ENCODE peak calls at places on chromosomes 11 and 22, in ten cellular contexts. O is AG09309, C is glutamatergic neuron, Z is B cell, E is astrocyte of the cerebellum, W is GM12865, L is epithelial cell of proximal tubule, U is astrocyte, A is breast epithelium, Q is esophagus squamous epithelium. P is an unnamed sample.

GRCh38 chr11:48354677-48355076 is 11.6 kb downstream of the OR4C5 start:
- DNase-seq in O (no peak), C (no peak), Z (no peak), E (no peak), W (no peak), L (no peak), U (no peak), A (no peak), Q (no peak), P (no peak)

GRCh38 chr11:36091256-36091811 is 147.5 kb downstream of the LDLRAD3 start:
- DNase-seq in O (peak), C (no peak), Z (no peak), E (peak), W (no peak), L (no peak), U (peak), A (no peak), Q (no peak), P (no peak)

GRCh38 chr11:100676901-100677300 is 10.2 kb upstream of the ARHGAP42 start:
- DNase-seq in O (no peak), C (no peak), Z (no peak), E (no peak), W (no peak), L (no peak), U (no peak), A (no peak), Q (no peak), P (no peak)

GRCh38 chr22:36052505-36052941 is 23.9 kb upstream of the RBFOX2 start:
- DNase-seq in O (no peak), C (no peak), Z (no peak), E (no peak), W (peak), L (no peak), U (peak), A (no peak), Q (no peak), P (peak)

GRCh38 chr22:32473388-32473952 is 1.1 kb upstream of the FBXO7 start:
- DNase-seq in O (peak), C (peak), Z (peak), E (peak), W (peak), L (no peak), U (peak), A (no peak), Q (no peak), P (peak)

GRCh38 chr11:76806131-76806530 is 23.0 kb downstream of the TSKU start:
- DNase-seq in O (no peak), C (no peak), Z (no peak), E (no peak), W (no peak), L (no peak), U (no peak), A (no peak), Q (no peak), P (no peak)

GRCh38 chr22:20999350-21000214 is 2.3 kb downstream of the THAP7 start:
- DNase-seq in O (no peak), C (no peak), Z (no peak), E (no peak), W (no peak), L (no peak), U (no peak), A (no peak), Q (no peak), P (no peak)

GRCh38 chr11:70500076-70500847 is 101.9 kb downstream of the CTTN start:
- DNase-seq in O (no peak), C (no peak), Z (no peak), E (no peak), W (no peak), L (no peak), U (no peak), A (no peak), Q (no peak), P (no peak)

GRCh38 chr11:62830904-62831519 is 839 bp downstream of the STX5 start:
- DNase-seq in O (no peak), C (no peak), Z (no peak), E (no peak), W (peak), L (no peak), U (peak), A (no peak), Q (no peak), P (peak)

GRCh38 chr11:46330154-46330886 is 16.9 kb upstream of the DGKZ start:
- DNase-seq in O (no peak), C (peak), Z (no peak), E (no peak), W (no peak), L (no peak), U (no peak), A (no peak), Q (no peak), P (no peak)

GRCh38 chr11:107040447-107041444 is 22.5 kb upstream of the GUCY1A2 start:
- DNase-seq in O (peak), C (no peak), Z (no peak), E (peak), W (peak), L (no peak), U (peak), A (no peak), Q (no peak), P (no peak)

GRCh38 chr22:49099496-49100124 is 728.1 kb downstream of the BRD1 start:
- DNase-seq in O (no peak), C (no peak), Z (no peak), E (no peak), W (no peak), L (no peak), U (no peak), A (no peak), Q (no peak), P (no peak)

GRCh38 chr11:97815667-97816066 is 1205.1 kb upstream of the CNTN5 start:
- DNase-seq in O (no peak), C (no peak), Z (no peak), E (no peak), W (no peak), L (no peak), U (no peak), A (no peak), Q (no peak), P (no peak)

GRCh38 chr11:20066013-20066782 is 94.1 kb downstream of the DBX1 start:
- DNase-seq in O (no peak), C (no peak), Z (no peak), E (no peak), W (no peak), L (no peak), U (no peak), A (no peak), Q (no peak), P (no peak)

GRCh38 chr22:36510966-36511881 is 4.4 kb upstream of the FOXRED2 start:
- DNase-seq in O (no peak), C (peak), Z (no peak), E (peak), W (peak), L (no peak), U (peak), A (no peak), Q (no peak), P (peak)

GRCh38 chr22:47047321-47048122 is 285.1 kb downstream of the TBC1D22A start:
- DNase-seq in O (no peak), C (peak), Z (no peak), E (no peak), W (no peak), L (no peak), U (no peak), A (no peak), Q (no peak), P (no peak)

GRCh38 chr11:62242021-62242420 is at the start of gene SCGB1D2:
- DNase-seq in O (no peak), C (no peak), Z (no peak), E (no peak), W (no peak), L (peak), U (no peak), A (peak), Q (no peak), P (no peak)

GRCh38 chr22:19181786-19182471 is 3.4 kb upstream of the SLC25A1 start:
- DNase-seq in O (no peak), C (no peak), Z (no peak), E (no peak), W (no peak), L (no peak), U (no peak), A (no peak), Q (no peak), P (peak)

GRCh38 chr11:126900349-126900748 is 100.2 kb downstream of the KIRREL3 start:
- DNase-seq in O (no peak), C (no peak), Z (no peak), E (no peak), W (no peak), L (no peak), U (no peak), A (no peak), Q (no peak), P (no peak)

GRCh38 chr11:81497202-81497804 is 1236.4 kb downstream of the FAM181B start:
- DNase-seq in O (no peak), C (no peak), Z (no peak), E (no peak), W (peak), L (peak), U (no peak), A (no peak), Q (no peak), P (peak)

GRCh38 chr11:85685820-85686459 is at the start of gene CCDC89:
- DNase-seq in O (peak), C (peak), Z (no peak), E (peak), W (peak), L (peak), U (peak), A (no peak), Q (peak), P (no peak)

GRCh38 chr11:4068962-4069361 is 25.6 kb upstream of the RRM1 start:
- DNase-seq in O (no peak), C (no peak), Z (no peak), E (no peak), W (no peak), L (no peak), U (peak), A (no peak), Q (no peak), P (no peak)

GRCh38 chr11:1281326-1281973 is 28.0 kb downstream of the TOLLIP start:
- DNase-seq in O (no peak), C (no peak), Z (no peak), E (no peak), W (no peak), L (no peak), U (peak), A (no peak), Q (no peak), P (no peak)

GRCh38 chr11:68552542-68552941 is 92.0 kb downstream of the PPP6R3 start:
- DNase-seq in O (no peak), C (no peak), Z (no peak), E (no peak), W (no peak), L (no peak), U (no peak), A (no peak), Q (no peak), P (no peak)

GRCh38 chr22:50733521-50734342 is 4.3 kb upstream of the ACR start:
- DNase-seq in O (peak), C (peak), Z (no peak), E (no peak), W (no peak), L (no peak), U (no peak), A (peak), Q (no peak), P (no peak)

GRCh38 chr11:559020-559620 is 1.4 kb downstream of the LMNTD2 start:
- DNase-seq in O (no peak), C (no peak), Z (no peak), E (no peak), W (no peak), L (no peak), U (no peak), A (no peak), Q (no peak), P (no peak)

DNA sequence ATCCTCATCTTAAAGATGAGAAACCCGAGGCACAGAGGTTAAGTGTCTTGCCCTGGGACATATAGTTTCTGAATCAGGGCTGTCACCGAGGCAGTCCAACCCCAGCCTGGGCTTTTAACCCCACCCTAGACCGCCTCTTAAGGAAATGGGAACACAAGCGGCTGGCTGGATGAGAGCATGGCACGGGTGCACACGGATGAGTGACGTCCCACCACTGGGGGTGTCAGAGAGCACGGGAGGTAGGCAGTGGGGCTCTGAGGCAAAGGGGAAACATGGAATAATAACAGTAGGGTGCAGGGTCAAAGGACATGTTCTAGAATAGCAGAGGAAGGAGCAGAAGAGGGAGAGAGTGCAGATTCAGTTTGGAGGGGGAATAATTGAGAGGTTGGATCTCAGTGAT is 22.3 kb downstream of the PPFIBP2 start:
- DNase-seq in O (no peak), C (peak), Z (no peak), E (no peak), W (no peak), L (no peak), U (no peak), A (no peak), Q (no peak), P (peak)
- TF ChIP-seq CTCF in O (peak), C (peak), Z (no peak), E (no peak), W (peak), L (peak), U (no peak), A (no peak), Q (no peak), P (no peak)

GRCh38 chr22:23155143-23155542 is 9.9 kb downstream of the RAB36 start:
- DNase-seq in O (no peak), C (no peak), Z (peak), E (no peak), W (no peak), L (no peak), U (no peak), A (no peak), Q (no peak), P (no peak)

GRCh38 chr22:23155831-23156230 is 10.6 kb downstream of the RAB36 start:
- DNase-seq in O (no peak), C (no peak), Z (no peak), E (no peak), W (no peak), L (no peak), U (no peak), A (no peak), Q (no peak), P (no peak)

GRCh38 chr22:23157560-23158515 is 12.6 kb downstream of the RAB36 start:
- DNase-seq in O (no peak), C (no peak), Z (no peak), E (no peak), W (no peak), L (no peak), U (no peak), A (no peak), Q (no peak), P (no peak)

GRCh38 chr22:23154461-23154860 is 9.2 kb downstream of the RAB36 start:
- DNase-seq in O (no peak), C (no peak), Z (peak), E (no peak), W (no peak), L (no peak), U (no peak), A (no peak), Q (no peak), P (no peak)

GRCh38 chr22:23156286-23156685 is 11.0 kb downstream of the RAB36 start:
- DNase-seq in O (no peak), C (no peak), Z (no peak), E (no peak), W (no peak), L (no peak), U (no peak), A (no peak), Q (no peak), P (no peak)
- TF ChIP-seq CTCF in O (no peak), C (no peak), Z (no peak), E (no peak), W (no peak), L (peak), U (no peak), A (no peak), Q (no peak), P (no peak)

GRCh38 chr11:83147895-83148294 is 9.0 kb upstream of the PCF11 start:
- DNase-seq in O (no peak), C (no peak), Z (no peak), E (no peak), W (no peak), L (no peak), U (no peak), A (no peak), Q (no peak), P (no peak)
- TF ChIP-seq CTCF in O (no peak), C (no peak), Z (no peak), E (no peak), W (no peak), L (no peak), U (no peak), A (no peak), Q (no peak), P (no peak)

DNA sequence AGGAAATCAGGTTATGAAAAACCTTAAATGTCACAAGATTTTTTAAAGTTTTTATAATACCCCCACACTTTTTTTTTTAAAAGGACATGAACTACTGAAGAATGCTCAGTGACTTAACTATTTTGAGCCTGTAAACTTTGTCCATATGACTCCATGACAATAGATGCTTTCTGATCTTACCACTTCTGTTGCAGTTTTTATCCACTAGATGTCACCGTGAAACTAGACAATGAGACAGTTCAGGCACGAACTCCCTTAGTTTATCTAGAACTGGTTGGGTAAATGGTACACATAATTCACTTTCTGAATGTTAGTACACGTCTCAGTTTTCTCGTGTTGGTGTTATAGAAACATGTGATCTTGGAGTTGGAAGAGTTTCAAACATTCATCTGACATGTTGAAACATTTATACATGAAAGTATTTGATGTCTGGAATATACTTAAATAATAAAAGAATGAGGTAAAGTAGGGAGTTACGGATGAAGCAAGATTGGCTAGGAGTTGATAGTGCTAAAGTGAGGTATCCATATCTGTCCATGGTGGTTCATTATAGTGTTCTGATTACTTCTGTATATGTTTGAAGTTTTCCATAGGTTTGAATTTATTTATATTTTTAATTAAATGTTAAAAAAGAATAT is 8.1 kb downstream of the CCDC15 start:
- DNase-seq in O (peak), C (no peak), Z (peak), E (peak), W (peak), L (peak), U (peak), A (no peak), Q (no peak), P (no peak)
- TF ChIP-seq CTCF in O (peak), C (peak), Z (peak), E (peak), W (peak), L (peak), U (peak), A (no peak), Q (peak), P (peak)

DNA sequence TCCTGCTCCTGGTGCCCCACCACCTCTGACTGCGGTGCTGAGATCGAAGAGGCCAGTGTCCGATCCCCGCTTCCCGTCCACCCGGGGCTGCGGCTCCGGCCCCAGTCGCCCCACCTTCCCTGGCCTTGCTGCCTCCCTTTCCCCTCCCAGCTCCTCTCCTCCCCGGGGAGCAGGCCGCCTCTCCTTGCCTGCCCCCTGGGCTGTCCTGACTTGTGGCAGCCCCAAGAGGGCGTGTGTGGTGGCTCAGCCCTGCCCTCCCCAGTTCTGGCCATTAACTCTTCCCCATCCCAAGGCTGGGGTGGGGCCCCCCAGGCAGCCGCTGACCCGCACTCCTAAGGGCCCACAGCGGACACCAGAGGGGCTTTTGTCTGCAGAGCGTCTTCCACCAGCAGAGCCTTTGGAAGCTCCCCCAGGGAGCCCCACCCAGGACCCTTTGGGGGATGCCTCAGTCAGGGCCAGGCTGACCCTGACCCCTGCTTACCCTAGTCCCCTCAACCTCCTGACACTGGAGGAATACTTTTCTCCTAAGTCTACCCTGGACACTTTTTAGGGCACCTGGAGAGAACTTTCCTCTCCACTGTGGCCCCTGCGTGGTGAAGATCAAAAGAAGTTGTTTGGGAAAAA is 16.7 kb downstream of the RTN4RL2 start:
- DNase-seq in O (no peak), C (peak), Z (peak), E (no peak), W (peak), L (no peak), U (peak), A (no peak), Q (no peak), P (peak)
- TF ChIP-seq CTCF in O (peak), C (peak), Z (peak), E (peak), W (peak), L (peak), U (no peak), A (no peak), Q (peak), P (peak)

GRCh38 chr11:113779496-113779895 is at the start of gene CLDN25:
- DNase-seq in O (no peak), C (no peak), Z (no peak), E (no peak), W (no peak), L (no peak), U (no peak), A (no peak), Q (no peak), P (no peak)

GRCh38 chr11:113782134-113782533 is 2.5 kb downstream of the CLDN25 start:
- DNase-seq in O (no peak), C (no peak), Z (no peak), E (no peak), W (no peak), L (no peak), U (no peak), A (no peak), Q (no peak), P (no peak)

GRCh38 chr11:113781682-113782081 is 2.1 kb downstream of the CLDN25 start:
- DNase-seq in O (no peak), C (no peak), Z (no peak), E (no peak), W (no peak), L (no peak), U (no peak), A (no peak), Q (no peak), P (no peak)

GRCh38 chr11:113774174-113774503 is 647 bp upstream of the ZW10 start:
- DNase-seq in O (no peak), C (no peak), Z (no peak), E (no peak), W (no peak), L (no peak), U (no peak), A (no peak), Q (no peak), P (no peak)

DNA sequence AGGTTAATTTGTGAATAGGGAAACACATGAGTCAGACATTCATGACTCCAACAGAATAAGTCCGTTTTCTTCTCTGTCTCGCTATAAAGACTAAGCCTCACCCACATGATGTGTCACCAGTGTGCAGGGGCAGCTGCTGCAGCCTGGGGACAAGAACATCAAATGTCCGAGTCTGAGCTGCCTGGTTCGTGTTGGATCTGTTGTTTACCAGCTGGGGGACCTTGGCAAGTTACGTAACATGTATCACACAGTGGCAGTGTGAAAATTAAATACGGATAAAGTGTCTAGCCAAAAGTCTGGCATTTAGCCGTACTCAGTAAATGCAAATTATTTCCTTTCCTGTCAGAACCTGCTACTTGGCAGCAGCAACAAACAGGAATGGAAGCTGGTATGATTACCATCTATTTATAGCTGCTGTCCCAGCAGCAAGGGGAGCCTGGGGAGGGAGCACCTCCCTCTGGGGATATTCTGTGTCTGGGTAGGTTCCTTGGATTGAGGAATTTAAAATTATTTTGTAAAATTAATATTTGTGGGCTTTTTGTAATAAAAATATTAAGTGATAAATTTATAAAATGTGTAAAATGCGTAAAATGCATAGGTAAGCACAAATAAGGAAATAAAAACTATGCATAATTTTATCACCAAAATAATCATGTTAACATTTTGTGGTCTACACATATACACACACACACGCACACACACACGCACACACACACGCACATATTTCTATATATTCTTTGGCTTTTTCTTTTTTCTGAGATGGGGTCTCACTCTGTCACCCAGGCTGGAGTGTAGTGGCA is 1.3 kb upstream of the CLDN25 start:
- DNase-seq in O (no peak), C (no peak), Z (no peak), E (no peak), W (no peak), L (peak), U (peak), A (no peak), Q (no peak), P (no peak)
- TF ChIP-seq CTCF in O (no peak), C (no peak), Z (no peak), E (no peak), W (no peak), L (no peak), U (no peak), A (no peak), Q (no peak), P (no peak)

GRCh38 chr22:18157714-18158028 is 7.7 kb downstream of the USP18 start:
- DNase-seq in O (no peak), C (no peak), Z (no peak), E (no peak), W (no peak), L (no peak), U (no peak), A (no peak), Q (no peak), P (no peak)
- TF ChIP-seq CTCF in O (no peak), C (no peak), Z (no peak), E (no peak), W (no peak), L (no peak), U (no peak), A (no peak), Q (no peak), P (no peak)